ENCODE peak calls at places on chromosomes 4 and X, in five cellular contexts. I is left ventricle myocardium inferior, H is astrocyte of the spinal cord, J is choroid plexus epithelial cell, Q is ovary. Z is an unnamed sample.

GRCh38 chr4:122914292-122914904 is 8.0 kb downstream of the NUDT6 start:
- DNase-seq in H (peak), J (peak), Q (no peak), I (no peak), Z (no peak)

GRCh38 chr4:69060651-69061308 is 35.5 kb upstream of the UGT2B7 start:
- DNase-seq in Q (no peak), H (no peak), I (no peak), J (peak), Z (no peak)

GRCh38 chr4:176838611-176839411 is 46.1 kb upstream of the VEGFC start:
- DNase-seq in Q (no peak), H (peak), J (peak), I (peak), Z (no peak)

GRCh38 chr4:123478859-123479345 is 82.3 kb downstream of the SPRY1 start:
- DNase-seq in Q (no peak), H (peak), I (no peak), J (peak), Z (no peak)

GRCh38 chrX:141176586-141177451 is at the start of gene LDOC1:
- DNase-seq in Q (peak), H (peak), I (peak), J (peak), Z (peak)

GRCh38 chrX:69314436-69315348 is 149.4 kb upstream of the PJA1 start:
- DNase-seq in Q (no peak), H (no peak), J (no peak), I (no peak), Z (no peak)

GRCh38 chr4:164529058-164529457 is 224.9 kb upstream of the SMIM31 start:
- DNase-seq in I (no peak), H (no peak), J (no peak), Q (no peak), Z (no peak)

GRCh38 chrX:152108527-152108926 is 29.9 kb downstream of the MAGEA10 start:
- DNase-seq in I (no peak), H (no peak), Q (no peak), J (no peak), Z (no peak)

GRCh38 chr4:122889726-122890125 is 32.7 kb downstream of the NUDT6 start:
- DNase-seq in H (no peak), I (no peak), J (no peak), Q (no peak), Z (no peak)

Z was measured in tibial artery.